ENCODE peak calls at places on chromosome 21, in four cellular contexts. O is aorta, M is osteocyte, D is left cardiac atrium. L is an unnamed sample.

GRCh38 chr21:34897828-34898227 is 151.3 kb downstream of the RUNX1 start:
- DNase-seq in O (no peak), M (no peak), D (no peak), L (no peak)

GRCh38 chr21:14926186-14926585 is 138.6 kb downstream of the NRIP1 start:
- DNase-seq in O (no peak), M (no peak), D (no peak), L (no peak)

GRCh38 chr21:37849703-37850102 is 66.6 kb downstream of the KCNJ6 start:
- DNase-seq in O (no peak), M (no peak), D (no peak), L (no peak)

GRCh38 chr21:36330904-36331303 is 10.9 kb downstream of the MORC3 start:
- DNase-seq in O (no peak), M (no peak), D (peak), L (no peak)

GRCh38 chr21:29105218-29105617 is 25.2 kb upstream of the MAP3K7CL start:
- DNase-seq in O (no peak), M (no peak), D (no peak), L (no peak)

GRCh38 chr21:32917392-32918135 is 108.2 kb upstream of the OLIG2 start:
- DNase-seq in O (peak), M (no peak), D (peak), L (no peak)

GRCh38 chr21:36200089-36200561 is 43.5 kb downstream of the DOP1B start:
- DNase-seq in O (no peak), M (no peak), D (no peak), L (no peak)

GRCh38 chr21:24076179-24076578 is 1531.1 kb downstream of the MRPL39 start:
- DNase-seq in O (no peak), M (no peak), D (no peak), L (no peak)

GRCh38 chr21:45963225-45963555 is 18.4 kb upstream of the COL6A1 start:
- DNase-seq in O (no peak), M (no peak), D (no peak), L (no peak)

GRCh38 chr21:43815107-43815742 is 25.8 kb downstream of the RRP1 start:
- DNase-seq in O (no peak), M (no peak), D (no peak), L (no peak)

GRCh38 chr21:46264690-46265144 is 20.7 kb downstream of the MCM3AP start:
- DNase-seq in O (no peak), M (no peak), D (no peak), L (no peak)

GRCh38 chr21:45019076-45019886 is 55.1 kb upstream of the ADARB1 start:
- DNase-seq in O (peak), M (no peak), D (peak), L (no peak)

GRCh38 chr21:15063821-15064575 is 802 bp downstream of the NRIP1 start:
- DNase-seq in O (peak), M (peak), D (peak), L (peak)

GRCh38 chr21:14591882-14592281 is 45.8 kb upstream of the SAMSN1 start:
- DNase-seq in O (peak), M (no peak), D (peak), L (no peak)

GRCh38 chr21:31180256-31181088 is 142.2 kb upstream of the KRTAP19-8 start:
- DNase-seq in O (no peak), M (peak), D (no peak), L (no peak)

GRCh38 chr21:36015096-36015495 is 45.2 kb downstream of the SETD4 start:
- DNase-seq in O (no peak), M (no peak), D (no peak), L (no peak)

GRCh38 chr21:15993951-15994350 is 264.2 kb downstream of the USP25 start:
- DNase-seq in O (no peak), M (no peak), D (no peak), L (no peak)

GRCh38 chr21:17612023-17612564 is 607 bp downstream of the BTG3 start:
- DNase-seq in O (peak), M (no peak), D (peak), L (no peak)

GRCh38 chr21:27269646-27270045 is 302.8 kb upstream of the ADAMTS5 start:
- DNase-seq in O (no peak), M (no peak), D (no peak), L (no peak)

GRCh38 chr21:41374867-41375533 is 13.2 kb downstream of the MX2 start:
- DNase-seq in O (peak), M (no peak), D (no peak), L (no peak)

GRCh38 chr21:46084041-46084561 is 13.8 kb upstream of the COL6A2 start:
- DNase-seq in O (no peak), M (peak), D (no peak), L (no peak)

GRCh38 chr21:15159382-15160020 is 94.7 kb upstream of the NRIP1 start:
- DNase-seq in O (no peak), M (no peak), D (no peak), L (no peak)

GRCh38 chr21:38400195-38400695 is 98.0 kb downstream of the ERG start:
- DNase-seq in O (no peak), M (no peak), D (no peak), L (no peak)

GRCh38 chr21:42233067-42233981 is 14.4 kb downstream of the ABCG1 start:
- DNase-seq in O (peak), M (no peak), D (peak), L (no peak)

GRCh38 chr21:35426484-35426883 is 377.4 kb upstream of the RUNX1 start:
- DNase-seq in O (no peak), M (no peak), D (no peak), L (no peak)

GRCh38 chr21:33437140-33437539 is 33.9 kb downstream of the IFNGR2 start:
- DNase-seq in O (no peak), M (no peak), D (no peak), L (no peak)

GRCh38 chr21:33769057-33769456 is 126.8 kb downstream of the ITSN1 start:
- DNase-seq in O (no peak), M (no peak), D (no peak), L (no peak)

GRCh38 chr21:28884481-28884880 is 108.2 kb downstream of the LTN1 start:
- DNase-seq in O (no peak), M (no peak), D (no peak), L (no peak)

GRCh38 chr21:44440241-44441040 is 14.9 kb upstream of the LRRC3 start:
- DNase-seq in O (peak), M (no peak), D (peak), L (no peak)

GRCh38 chr21:39852726-39853510 is 14.3 kb upstream of the PCP4 start:
- DNase-seq in O (no peak), M (no peak), D (no peak), L (no peak)

GRCh38 chr21:24938592-24938991 is 668.7 kb downstream of the MRPL39 start:
- DNase-seq in O (no peak), M (no peak), D (no peak), L (no peak)

GRCh38 chr21:37699024-37699770 is 217.1 kb downstream of the KCNJ6 start:
- DNase-seq in O (no peak), M (no peak), D (no peak), L (no peak)

GRCh38 chr21:33201945-33202344 is 27.8 kb upstream of the IFNAR2 start:
- DNase-seq in O (no peak), M (no peak), D (no peak), L (no peak)

GRCh38 chr21:21481238-21481637 is 483.0 kb downstream of the NCAM2 start:
- DNase-seq in O (no peak), M (no peak), D (no peak), L (no peak)

GRCh38 chr21:42781150-42781980 is 98.0 kb downstream of the WDR4 start:
- DNase-seq in O (no peak), M (no peak), D (peak), L (no peak)

GRCh38 chr21:38839683-38840286 is 34.1 kb downstream of the ETS2 start:
- DNase-seq in O (no peak), M (peak), D (no peak), L (peak)

GRCh38 chr21:38913120-38913975 is 107.6 kb downstream of the ETS2 start:
- DNase-seq in O (peak), M (peak), D (peak), L (peak)

L was measured in type B pancreatic cell.